ENCODE peak calls at places on chromosomes 11 and 22, in eight cellular contexts. One of them, this sample, is unnamed.

GRCh38 chr22:37930270-37930951 is 23.0 kb downstream of the C22orf23 start:
- DNase-seq in ovary: no peak
- DNase-seq in sigmoid colon: no peak
- DNase-seq in esophagus squamous epithelium: no peak
- DNase-seq in spleen: no peak
- DNase-seq in tibial nerve: peak; percentile 30
- DNase-seq in K562: no peak
- DNase-seq in adrenal gland: peak; percentile 33
- DNase-seq in this sample: peak; percentile 32

GRCh38 chr11:38266691-38267090 is 1668.7 kb upstream of the RAG2 start:
- DNase-seq in K562: no peak
- DNase-seq in tibial nerve: no peak
- DNase-seq in spleen: no peak
- DNase-seq in esophagus squamous epithelium: no peak
- DNase-seq in adrenal gland: no peak
- DNase-seq in sigmoid colon: no peak
- DNase-seq in ovary: no peak
- DNase-seq in this sample: no peak

GRCh38 chr11:69670158-69670845 is 4.9 kb downstream of the LTO1 start:
- DNase-seq in sigmoid colon: peak; percentile 92
- DNase-seq in spleen: peak; percentile 89
- DNase-seq in esophagus squamous epithelium: no peak
- DNase-seq in K562: peak; percentile 81
- DNase-seq in adrenal gland: peak; percentile 90
- DNase-seq in tibial nerve: peak; percentile 79
- DNase-seq in ovary: peak; percentile 89
- DNase-seq in this sample: peak; percentile 74

GRCh38 chr11:33668468-33668825 is 32.2 kb downstream of the C11orf91 start:
- DNase-seq in spleen: no peak
- DNase-seq in esophagus squamous epithelium: no peak
- DNase-seq in K562: no peak
- DNase-seq in sigmoid colon: no peak
- DNase-seq in adrenal gland: no peak
- DNase-seq in ovary: no peak
- DNase-seq in tibial nerve: no peak
- DNase-seq in this sample: no peak

GRCh38 chr11:66856496-66857233 is at the start of gene LRFN4:
- DNase-seq in ovary: no peak
- DNase-seq in sigmoid colon: peak; percentile 71
- DNase-seq in K562: peak; percentile 68
- DNase-seq in adrenal gland: no peak
- DNase-seq in esophagus squamous epithelium: peak; percentile 55
- DNase-seq in spleen: peak; percentile 90
- DNase-seq in tibial nerve: no peak
- DNase-seq in this sample: no peak

GRCh38 chr11:61513143-61513740 is 4.7 kb downstream of the LRRC10B start:
- DNase-seq in K562: no peak
- DNase-seq in esophagus squamous epithelium: no peak
- DNase-seq in ovary: no peak
- DNase-seq in spleen: no peak
- DNase-seq in adrenal gland: no peak
- DNase-seq in sigmoid colon: no peak
- DNase-seq in tibial nerve: no peak
- DNase-seq in this sample: no peak

GRCh38 chr22:32985899-32986772 is 72.0 kb downstream of the SYN3 start:
- DNase-seq in K562: peak; percentile 67
- DNase-seq in spleen: no peak
- DNase-seq in sigmoid colon: peak; percentile 86
- DNase-seq in adrenal gland: peak; percentile 82
- DNase-seq in esophagus squamous epithelium: no peak
- DNase-seq in ovary: peak; percentile 69
- DNase-seq in tibial nerve: peak; percentile 94
- DNase-seq in this sample: peak; percentile 90

GRCh38 chr11:93844568-93844967 is 5.8 kb downstream of the VSTM5 start:
- DNase-seq in sigmoid colon: no peak
- DNase-seq in ovary: no peak
- DNase-seq in esophagus squamous epithelium: no peak
- DNase-seq in tibial nerve: no peak
- DNase-seq in K562: no peak
- DNase-seq in adrenal gland: no peak
- DNase-seq in spleen: no peak
- DNase-seq in this sample: no peak

GRCh38 chr11:76629853-76630599 is 40.5 kb downstream of the LRRC32 start:
- DNase-seq in esophagus squamous epithelium: no peak
- DNase-seq in ovary: peak; percentile 76
- DNase-seq in spleen: peak; percentile 88
- DNase-seq in sigmoid colon: peak; percentile 89
- DNase-seq in K562: no peak
- DNase-seq in tibial nerve: peak; percentile 68
- DNase-seq in adrenal gland: peak; percentile 73
- DNase-seq in this sample: no peak

GRCh38 chr11:92046103-92046502 is 178.5 kb upstream of the FAT3 start:
- DNase-seq in ovary: no peak
- DNase-seq in sigmoid colon: no peak
- DNase-seq in spleen: no peak
- DNase-seq in K562: no peak
- DNase-seq in adrenal gland: no peak
- DNase-seq in tibial nerve: no peak
- DNase-seq in esophagus squamous epithelium: no peak
- DNase-seq in this sample: no peak

GRCh38 chr11:121066623-121067022 is 34.4 kb upstream of the TECTA start:
- DNase-seq in sigmoid colon: no peak
- DNase-seq in spleen: no peak
- DNase-seq in adrenal gland: no peak
- DNase-seq in esophagus squamous epithelium: no peak
- DNase-seq in ovary: no peak
- DNase-seq in K562: no peak
- DNase-seq in tibial nerve: no peak
- DNase-seq in this sample: no peak

GRCh38 chr22:21444701-21445436 is 22.3 kb upstream of the TMEM191C start:
- DNase-seq in ovary: peak; percentile 16
- DNase-seq in esophagus squamous epithelium: no peak
- DNase-seq in sigmoid colon: peak; percentile 63
- DNase-seq in adrenal gland: no peak
- DNase-seq in K562: no peak
- DNase-seq in spleen: peak; percentile 69
- DNase-seq in tibial nerve: no peak
- DNase-seq in this sample: no peak

GRCh38 chr11:33767624-33768023 is 6.7 kb downstream of the FBXO3 start:
- DNase-seq in spleen: no peak
- DNase-seq in K562: no peak
- DNase-seq in sigmoid colon: no peak
- DNase-seq in adrenal gland: no peak
- DNase-seq in ovary: no peak
- DNase-seq in tibial nerve: no peak
- DNase-seq in esophagus squamous epithelium: no peak
- DNase-seq in this sample: no peak

GRCh38 chr22:46803031-46803880 is 40.8 kb downstream of the TBC1D22A start:
- DNase-seq in tibial nerve: no peak
- DNase-seq in spleen: peak; percentile 93
- DNase-seq in esophagus squamous epithelium: no peak
- DNase-seq in sigmoid colon: peak; percentile 68
- DNase-seq in ovary: peak; percentile 41
- DNase-seq in K562: peak; percentile 77
- DNase-seq in adrenal gland: no peak
- DNase-seq in this sample: peak; percentile 94

GRCh38 chr11:123299721-123300120 is 104.7 kb upstream of the CLMP start:
- DNase-seq in tibial nerve: no peak
- DNase-seq in K562: no peak
- DNase-seq in sigmoid colon: no peak
- DNase-seq in ovary: no peak
- DNase-seq in spleen: no peak
- DNase-seq in esophagus squamous epithelium: no peak
- DNase-seq in adrenal gland: no peak
- DNase-seq in this sample: no peak

GRCh38 chr11:126317681-126318641 is 14.1 kb downstream of the DCPS start:
- DNase-seq in adrenal gland: peak; percentile 89
- DNase-seq in sigmoid colon: peak; percentile 93
- DNase-seq in K562: no peak
- DNase-seq in tibial nerve: peak; percentile 83
- DNase-seq in spleen: peak; percentile 55
- DNase-seq in esophagus squamous epithelium: no peak
- DNase-seq in ovary: peak; percentile 82
- DNase-seq in this sample: no peak

GRCh38 chr22:31575190-31575589 is 78.9 kb downstream of the SFI1 start:
- DNase-seq in spleen: no peak
- DNase-seq in K562: no peak
- DNase-seq in sigmoid colon: no peak
- DNase-seq in tibial nerve: no peak
- DNase-seq in ovary: peak; percentile 33
- DNase-seq in esophagus squamous epithelium: no peak
- DNase-seq in adrenal gland: no peak
- DNase-seq in this sample: no peak

GRCh38 chr11:86737752-86738151 is 62.6 kb upstream of the PRSS23 start:
- DNase-seq in adrenal gland: no peak
- DNase-seq in esophagus squamous epithelium: no peak
- DNase-seq in sigmoid colon: no peak
- DNase-seq in tibial nerve: no peak
- DNase-seq in ovary: no peak
- DNase-seq in K562: no peak
- DNase-seq in spleen: no peak
- DNase-seq in this sample: no peak

GRCh38 chr11:829116-829945 is 1.6 kb downstream of the CRACR2B start:
- DNase-seq in tibial nerve: no peak
- DNase-seq in sigmoid colon: no peak
- DNase-seq in adrenal gland: peak; percentile 62
- DNase-seq in K562: no peak
- DNase-seq in ovary: no peak
- DNase-seq in spleen: peak; percentile 90
- DNase-seq in esophagus squamous epithelium: no peak
- DNase-seq in this sample: no peak

GRCh38 chr11:14386895-14387480 is 28.0 kb upstream of the RRAS2 start:
- DNase-seq in ovary: peak; percentile 25
- DNase-seq in adrenal gland: no peak
- DNase-seq in esophagus squamous epithelium: no peak
- DNase-seq in tibial nerve: no peak
- DNase-seq in K562: no peak
- DNase-seq in spleen: no peak
- DNase-seq in sigmoid colon: no peak
- DNase-seq in this sample: no peak

GRCh38 chr22:34645375-34645774 is 420.6 kb upstream of the ISX start:
- DNase-seq in spleen: no peak
- DNase-seq in adrenal gland: no peak
- DNase-seq in K562: no peak
- DNase-seq in esophagus squamous epithelium: no peak
- DNase-seq in ovary: no peak
- DNase-seq in sigmoid colon: no peak
- DNase-seq in tibial nerve: no peak
- DNase-seq in this sample: no peak

GRCh38 chr11:59173080-59173963 is 1.4 kb downstream of the DTX4 start:
- DNase-seq in esophagus squamous epithelium: no peak
- DNase-seq in adrenal gland: peak; percentile 30
- DNase-seq in spleen: peak; percentile 86
- DNase-seq in sigmoid colon: no peak
- DNase-seq in K562: no peak
- DNase-seq in tibial nerve: no peak
- DNase-seq in ovary: peak; percentile 61
- DNase-seq in this sample: no peak

GRCh38 chr11:59172345-59173079 is 580 bp downstream of the DTX4 start:
- DNase-seq in tibial nerve: no peak
- DNase-seq in adrenal gland: no peak
- DNase-seq in sigmoid colon: no peak
- DNase-seq in K562: peak; percentile 37
- DNase-seq in esophagus squamous epithelium: no peak
- DNase-seq in spleen: peak; percentile 88
- DNase-seq in ovary: peak; percentile 52
- DNase-seq in this sample: no peak

GRCh38 chr11:59173964-59174663 is 2.2 kb downstream of the DTX4 start:
- DNase-seq in ovary: peak; percentile 34
- DNase-seq in adrenal gland: no peak
- DNase-seq in esophagus squamous epithelium: no peak
- DNase-seq in sigmoid colon: peak; percentile 74
- DNase-seq in tibial nerve: no peak
- DNase-seq in spleen: no peak
- DNase-seq in K562: no peak
- DNase-seq in this sample: no peak

GRCh38 chr11:59174664-59175033 is 2.7 kb downstream of the DTX4 start:
- DNase-seq in adrenal gland: no peak
- DNase-seq in tibial nerve: no peak
- DNase-seq in K562: no peak
- DNase-seq in sigmoid colon: no peak
- DNase-seq in spleen: no peak
- DNase-seq in ovary: peak; percentile 36
- DNase-seq in esophagus squamous epithelium: no peak
- DNase-seq in this sample: no peak

GRCh38 chr11:59171508-59172322 is at the start of gene DTX4:
- DNase-seq in ovary: peak; percentile 95
- DNase-seq in esophagus squamous epithelium: peak; percentile 67
- DNase-seq in sigmoid colon: peak; percentile 96
- DNase-seq in adrenal gland: peak; percentile 94
- DNase-seq in spleen: peak; percentile 98
- DNase-seq in K562: peak; percentile 91
- DNase-seq in tibial nerve: peak; percentile 96
- DNase-seq in this sample: peak; percentile 93
- TF ChIP-seq POLR2A in ovary: peak; percentile 20
- TF ChIP-seq POLR2A in esophagus squamous epithelium: no peak
- TF ChIP-seq POLR2A in sigmoid colon: no peak
- TF ChIP-seq POLR2A in adrenal gland: no peak
- TF ChIP-seq POLR2A in spleen: no peak
- TF ChIP-seq POLR2A in K562: no peak
- TF ChIP-seq POLR2A in tibial nerve: no peak
- TF ChIP-seq POLR2A in this sample: no peak

DNA sequence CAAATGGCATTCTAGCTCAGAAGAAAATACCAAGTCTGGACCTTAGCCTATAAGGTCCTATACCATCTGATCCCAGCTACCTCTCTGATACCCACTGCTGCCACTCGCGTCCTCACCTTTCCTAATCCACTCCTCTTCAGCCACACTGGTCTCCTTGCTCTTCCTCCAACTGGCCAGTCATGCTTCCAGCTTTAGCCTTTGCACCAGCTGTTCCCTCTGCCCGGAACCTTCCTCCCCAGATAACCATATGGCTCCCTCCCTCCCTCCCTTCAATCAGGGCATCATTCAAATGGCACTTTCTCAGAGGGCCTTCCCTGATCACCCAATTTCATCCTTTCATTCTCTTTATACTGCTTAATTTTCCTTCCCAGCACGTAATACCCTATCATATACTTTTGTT is 67.9 kb downstream of the KCNC1 start:
- DNase-seq in adrenal gland: no peak
- DNase-seq in tibial nerve: no peak
- DNase-seq in ovary: no peak
- DNase-seq in sigmoid colon: no peak
- DNase-seq in K562: no peak
- DNase-seq in spleen: no peak
- DNase-seq in esophagus squamous epithelium: no peak
- DNase-seq in this sample: no peak
- TF ChIP-seq POLR2A in adrenal gland: no peak
- TF ChIP-seq POLR2A in tibial nerve: no peak
- TF ChIP-seq POLR2A in ovary: no peak
- TF ChIP-seq POLR2A in sigmoid colon: no peak
- TF ChIP-seq POLR2A in K562: no peak
- TF ChIP-seq POLR2A in spleen: no peak
- TF ChIP-seq POLR2A in esophagus squamous epithelium: no peak
- TF ChIP-seq POLR2A in this sample: no peak

GRCh38 chr11:64242920-64243854 is 2.3 kb downstream of the FKBP2 start:
- DNase-seq in adrenal gland: no peak
- DNase-seq in K562: no peak
- DNase-seq in ovary: no peak
- DNase-seq in spleen: no peak
- DNase-seq in sigmoid colon: no peak
- DNase-seq in tibial nerve: no peak
- DNase-seq in esophagus squamous epithelium: no peak
- DNase-seq in this sample: no peak
- TF ChIP-seq POLR2A in adrenal gland: no peak
- TF ChIP-seq POLR2A in K562: peak; percentile 63
- TF ChIP-seq POLR2A in ovary: no peak
- TF ChIP-seq POLR2A in spleen: no peak
- TF ChIP-seq POLR2A in sigmoid colon: no peak
- TF ChIP-seq POLR2A in tibial nerve: no peak
- TF ChIP-seq POLR2A in esophagus squamous epithelium: no peak
- TF ChIP-seq POLR2A in this sample: no peak

GRCh38 chr11:65124480-65125196 is 2.5 kb downstream of the MRPL49 start:
- DNase-seq in tibial nerve: no peak
- DNase-seq in esophagus squamous epithelium: no peak
- DNase-seq in spleen: no peak
- DNase-seq in adrenal gland: peak; percentile 13
- DNase-seq in sigmoid colon: peak; percentile 59
- DNase-seq in ovary: no peak
- DNase-seq in K562: peak; percentile 22
- DNase-seq in this sample: no peak
- TF ChIP-seq POLR2A in tibial nerve: no peak
- TF ChIP-seq POLR2A in esophagus squamous epithelium: no peak
- TF ChIP-seq POLR2A in spleen: no peak
- TF ChIP-seq POLR2A in adrenal gland: no peak
- TF ChIP-seq POLR2A in sigmoid colon: no peak
- TF ChIP-seq POLR2A in ovary: no peak
- TF ChIP-seq POLR2A in K562: no peak
- TF ChIP-seq POLR2A in this sample: no peak